ENCODE peak calls at places on chromosomes 3 and 15, in seven cellular contexts. I, Y, G, W, R, V and M are unnamed samples.

GRCh38 chr3:13277860-13278531 is 142.1 kb downstream of the NUP210 start:
- DNase-seq in G (no peak), W (no peak), Y (no peak), V (no peak), R (no peak), I (peak), M (peak)

GRCh38 chr15:53158995-53159394 is 368.9 kb upstream of the ONECUT1 start:
- DNase-seq in Y (no peak), G (no peak), I (no peak), R (no peak), W (no peak), V (no peak), M (no peak)

GRCh38 chr15:62173215-62173614 is 8.1 kb upstream of the C2CD4B start:
- DNase-seq in G (no peak), W (no peak), R (no peak), V (no peak), I (no peak), Y (no peak), M (no peak)

GRCh38 chr3:195543642-195544536 is 764 bp upstream of the PPP1R2 start:
- DNase-seq in G (peak), V (no peak), R (peak), W (peak), I (no peak), Y (peak), M (no peak)

GRCh38 chr3:194824676-194825075 is 139.0 kb downstream of the FAM43A start:
- DNase-seq in R (no peak), W (no peak), G (no peak), Y (no peak), I (no peak), V (no peak), M (peak)

GRCh38 chr15:80474751-80475295 is 70.6 kb downstream of the ARNT2 start:
- DNase-seq in V (no peak), R (no peak), G (no peak), W (no peak), I (no peak), Y (no peak), M (no peak)

GRCh38 chr15:29795610-29796009 is 26.7 kb downstream of the TJP1 start:
- DNase-seq in G (no peak), I (peak), W (no peak), V (no peak), R (no peak), Y (no peak), M (no peak)

GRCh38 chr15:99708563-99708962 is 24.7 kb downstream of the LYSMD4 start:
- DNase-seq in Y (no peak), G (peak), I (peak), W (no peak), R (no peak), V (no peak), M (peak)

GRCh38 chr15:62392411-62392810 is 227.3 kb upstream of the C2CD4B start:
- DNase-seq in W (peak), G (peak), I (peak), V (no peak), R (no peak), Y (peak), M (peak)

GRCh38 chr3:151468284-151468917 is 7.5 kb upstream of the IGSF10 start:
- DNase-seq in W (peak), G (peak), Y (peak), V (peak), I (peak), R (peak), M (peak)

GRCh38 chr15:39666671-39667070 is 85.8 kb downstream of the THBS1 start:
- DNase-seq in W (no peak), Y (peak), I (peak), G (peak), V (no peak), R (no peak), M (peak)

GRCh38 chr15:76252249-76252648 is 59.0 kb downstream of the ETFA start:
- DNase-seq in Y (no peak), I (no peak), G (peak), R (no peak), V (peak), W (no peak), M (no peak)

GRCh38 chr15:70466895-70467529 is 296.3 kb downstream of the UACA start:
- DNase-seq in I (peak), R (peak), G (peak), V (peak), W (peak), Y (peak), M (peak)

GRCh38 chr3:18098960-18099587 is 326.1 kb downstream of the SATB1 start:
- DNase-seq in I (peak), Y (no peak), R (no peak), V (no peak), W (peak), G (peak), M (peak)

GRCh38 chr15:40550381-40551037 is 14.3 kb downstream of the CCDC32 start:
- DNase-seq in I (no peak), W (no peak), G (no peak), V (no peak), Y (no peak), R (no peak), M (no peak)

GRCh38 chr3:55486101-55486856 is 827 bp downstream of the WNT5A start:
- DNase-seq in V (no peak), Y (peak), I (peak), G (peak), R (peak), W (peak), M (peak)

GRCh38 chr3:155519081-155519480 is 225.6 kb upstream of the STRIT1 start:
- DNase-seq in R (no peak), V (no peak), W (no peak), G (no peak), I (no peak), Y (no peak), M (no peak)

GRCh38 chr15:52408823-52409222 is 113.2 kb upstream of the MYO5C start:
- DNase-seq in G (no peak), Y (no peak), I (no peak), R (no peak), V (peak), W (no peak), M (peak)

GRCh38 chr3:13932578-13933295 is 52.9 kb upstream of the WNT7A start:
- DNase-seq in V (no peak), I (no peak), Y (no peak), R (no peak), W (peak), G (no peak), M (no peak)

GRCh38 chr15:43204016-43204901 is 16.6 kb downstream of the EPB42 start:
- DNase-seq in V (peak), Y (no peak), W (peak), R (peak), I (peak), G (peak), M (peak)

GRCh38 chr3:140911822-140912221 is 29.8 kb upstream of the SLC25A36 start:
- DNase-seq in R (no peak), I (no peak), Y (no peak), G (no peak), V (no peak), W (no peak), M (no peak)

GRCh38 chr3:178054505-178054904 is 481.7 kb upstream of the KCNMB2 start:
- DNase-seq in W (no peak), Y (no peak), G (no peak), R (no peak), V (no peak), I (no peak), M (no peak)

GRCh38 chr3:142087676-142088075 is 61.7 kb downstream of the TFDP2 start:
- DNase-seq in Y (no peak), I (peak), V (peak), W (no peak), G (no peak), R (no peak), M (peak)

GRCh38 chr15:43118276-43118675 is 12.4 kb upstream of the UBR1 start:
- DNase-seq in G (no peak), W (no peak), V (no peak), R (no peak), Y (no peak), I (no peak), M (no peak)

GRCh38 chr15:70308011-70308761 is 210.5 kb upstream of the TLE3 start:
- DNase-seq in V (no peak), G (no peak), W (no peak), R (no peak), I (no peak), Y (no peak), M (no peak)

GRCh38 chr3:67941433-67942030 is 287.1 kb upstream of the SUCLG2 start:
- DNase-seq in Y (no peak), R (no peak), V (no peak), W (no peak), G (no peak), I (no peak), M (no peak)

GRCh38 chr3:188775412-188775811 is 396.4 kb upstream of the TPRG1 start:
- DNase-seq in G (no peak), Y (no peak), V (no peak), R (no peak), W (no peak), I (no peak), M (no peak)

GRCh38 chr3:188782725-188783124 is 389.0 kb upstream of the TPRG1 start:
- DNase-seq in R (no peak), G (no peak), W (no peak), Y (no peak), V (no peak), I (no peak), M (no peak)

GRCh38 chr3:188780188-188781147 is 391.3 kb upstream of the TPRG1 start:
- DNase-seq in G (no peak), I (peak), V (no peak), Y (no peak), W (no peak), R (no peak), M (no peak)

GRCh38 chr3:188776447-188776846 is 395.3 kb upstream of the TPRG1 start:
- DNase-seq in G (peak), V (no peak), I (no peak), R (no peak), W (no peak), Y (no peak), M (peak)

DNA sequence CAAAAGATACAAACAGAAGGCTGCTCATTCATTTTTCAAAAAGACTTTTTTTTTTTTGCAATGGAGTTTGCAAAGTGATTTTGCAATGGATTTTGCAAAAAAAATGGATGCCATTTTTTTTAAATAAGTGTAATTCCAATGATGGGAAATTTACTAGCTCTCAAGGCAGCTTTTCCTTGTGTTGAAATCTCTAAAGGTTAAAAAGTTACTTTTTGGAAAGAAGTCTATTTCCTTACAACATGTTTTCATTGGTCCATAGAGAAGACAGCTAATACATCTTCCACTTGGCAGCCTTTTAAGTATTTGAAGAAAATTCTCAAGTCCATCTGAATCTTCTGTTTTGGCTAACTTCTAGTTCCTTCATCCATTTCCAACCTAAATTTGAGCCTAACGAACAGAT is 392.2 kb upstream of the TPRG1 start:
- DNase-seq in I (no peak), R (no peak), V (no peak), G (no peak), Y (no peak), W (no peak), M (peak)
- H2AK5ac ChIP-seq in I (no peak), R (no peak), V (no peak), G (no peak), Y (no peak), W (no peak), M (no peak)

GRCh38 chr3:11627612-11628011 is 16.1 kb downstream of the VGLL4 start:
- DNase-seq in W (no peak), V (no peak), Y (no peak), G (no peak), I (no peak), R (no peak), M (no peak)
- H3K4ac ChIP-seq in W (no peak), V (no peak), Y (no peak), G (no peak), I (no peak), R (no peak), M (no peak)

GRCh38 chr3:164302622-164303021 is 775.7 kb downstream of the SI start:
- DNase-seq in V (no peak), G (no peak), Y (no peak), I (no peak), R (no peak), W (no peak), M (no peak)

GRCh38 chr3:164306042-164306441 is 772.3 kb downstream of the SI start:
- DNase-seq in W (no peak), R (no peak), V (no peak), I (no peak), Y (no peak), G (no peak), M (no peak)

DNA sequence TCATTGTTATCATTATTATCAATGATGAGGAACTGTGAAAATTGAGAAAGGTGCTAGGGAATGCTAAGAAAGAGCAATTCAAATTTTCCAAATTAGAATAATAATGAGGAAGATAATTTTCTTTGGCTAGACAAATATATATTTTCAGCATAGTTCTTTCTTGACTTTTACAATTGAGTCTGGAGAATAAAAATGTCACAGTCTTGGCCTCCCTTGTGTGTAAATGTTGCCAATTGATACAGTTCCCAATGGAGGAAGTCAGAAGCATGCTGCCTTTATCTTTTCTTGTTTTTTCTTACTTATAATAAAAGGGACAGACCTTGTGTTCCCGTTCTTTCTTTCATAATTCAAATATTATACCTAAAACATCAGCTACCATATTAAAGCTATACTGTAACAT is 774.4 kb downstream of the SI start:
- DNase-seq in V (no peak), I (no peak), R (no peak), Y (no peak), W (no peak), G (no peak), M (no peak)
- H2AK5ac ChIP-seq in V (no peak), I (no peak), R (no peak), Y (no peak), W (no peak), G (no peak), M (no peak)

DNA sequence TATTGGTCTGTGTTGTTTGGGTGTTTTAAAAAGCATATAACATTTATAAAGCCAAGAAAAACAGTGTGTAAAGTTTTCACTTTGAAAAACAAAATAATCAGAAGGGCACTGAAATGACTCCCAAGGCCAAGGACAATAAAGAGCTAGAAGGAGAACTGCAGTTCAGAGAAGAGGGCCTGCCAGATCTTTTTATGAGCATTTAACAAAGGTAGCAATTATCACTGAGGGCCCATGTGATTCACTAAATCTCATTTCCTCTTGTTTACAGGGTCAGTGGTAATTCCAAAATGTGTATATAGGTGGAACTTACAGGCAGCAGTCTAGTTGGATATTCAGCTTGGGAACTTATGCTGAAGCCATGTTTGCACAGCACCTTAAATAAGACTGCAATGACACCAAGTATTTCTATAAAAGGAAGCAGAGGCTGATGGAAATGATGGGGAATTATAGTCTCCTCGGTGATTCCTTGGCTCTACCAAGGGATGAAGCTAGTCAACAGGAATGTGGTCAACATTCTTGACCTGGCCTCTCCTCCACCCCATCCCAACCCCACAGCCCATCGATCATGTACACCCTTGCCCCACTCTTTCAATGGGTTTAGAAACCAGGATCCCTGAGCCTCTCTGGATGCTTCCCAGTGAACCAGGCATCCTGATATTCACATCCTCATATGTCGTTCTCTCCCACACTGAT is 54.4 kb upstream of the THUMPD3 start:
- DNase-seq in R (no peak), I (no peak), G (no peak), Y (no peak), W (no peak), V (no peak), M (no peak)
- H3K4ac ChIP-seq in R (no peak), I (no peak), G (no peak), Y (no peak), W (no peak), V (no peak), M (no peak)

GRCh38 chr3:103684956-103685355 is 1250.1 kb downstream of the ZPLD1 start:
- DNase-seq in G (no peak), R (no peak), Y (no peak), V (no peak), I (no peak), W (no peak), M (no peak)
- H2AK5ac ChIP-seq in G (no peak), R (no peak), Y (no peak), V (no peak), I (no peak), W (no peak), M (no peak)